ENCODE peak calls at places on chromosome 6, in four cellular contexts. C is nephron progenitor cell; Q is naive B cell; H is stimulated activated naive B cell treated with anti-CD40 and anti-IgM and Interleukin-4, amounts not matched to agents 10 μg/mL and 1 μg/mL and 100 μg/mL, for 72 hours. V is an unnamed sample.

GRCh38 chr6:7644394-7644793 is 54.4 kb downstream of the SNRNP48 start:
- DNase-seq in C (no peak), Q (no peak), H (no peak), V (no peak)

GRCh38 chr6:15207923-15208322 is 37.9 kb upstream of the JARID2 start:
- DNase-seq in C (no peak), Q (no peak), H (no peak), V (no peak)

GRCh38 chr6:11769244-11769643 is 9.4 kb downstream of the ADTRP start:
- DNase-seq in C (no peak), Q (no peak), H (no peak), V (no peak)

GRCh38 chr6:109695468-109695867 is 4.4 kb downstream of the FIG4 start:
- DNase-seq in C (no peak), Q (no peak), H (no peak), V (no peak)

GRCh38 chr6:27851440-27851839 is 60.8 kb downstream of the OR2B2 start:
- DNase-seq in C (no peak), Q (no peak), H (no peak), V (no peak)

GRCh38 chr6:52511572-52512151 is 65.2 kb downstream of the TRAM2 start:
- DNase-seq in C (no peak), Q (no peak), H (no peak), V (no peak)

GRCh38 chr6:136546321-136546720 is 3.9 kb downstream of the MAP7 start:
- DNase-seq in C (no peak), Q (no peak), H (no peak), V (no peak)

GRCh38 chr6:48765352-48765961 is 654.5 kb upstream of the PTCHD4 start:
- DNase-seq in C (peak), Q (no peak), H (no peak), V (no peak)

GRCh38 chr6:110447761-110448160 is 28.7 kb downstream of the SLC22A16 start:
- DNase-seq in C (no peak), Q (no peak), H (no peak), V (no peak)

GRCh38 chr6:28597217-28597835 is 71.6 kb downstream of the GPX5 start:
- DNase-seq in C (peak), Q (no peak), H (no peak), V (no peak)

GRCh38 chr6:3210024-3210610 is 17.3 kb downstream of the TUBB2B start:
- DNase-seq in C (no peak), Q (no peak), H (no peak), V (no peak)

GRCh38 chr6:161921602-161922400 is 647.9 kb upstream of the AGPAT4 start:
- DNase-seq in C (no peak), Q (no peak), H (no peak), V (no peak)

GRCh38 chr6:139407718-139408222 is 33.3 kb upstream of the CITED2 start:
- DNase-seq in C (no peak), Q (no peak), H (no peak), V (no peak)

GRCh38 chr6:158686791-158687381 is 37.0 kb downstream of the SYTL3 start:
- DNase-seq in C (no peak), Q (peak), H (peak), V (no peak)

GRCh38 chr6:44800171-44800671 is 412.7 kb downstream of the CDC5L start:
- DNase-seq in C (no peak), Q (no peak), H (no peak), V (no peak)

GRCh38 chr6:148972481-148972880 is 225.7 kb downstream of the UST start:
- DNase-seq in C (peak), Q (peak), H (peak), V (no peak)

GRCh38 chr6:41704028-41704427 is 31.4 kb downstream of the TFEB start:
- DNase-seq in C (no peak), Q (no peak), H (no peak), V (no peak)

GRCh38 chr6:5619249-5619648 is 357.9 kb downstream of the FARS2 start:
- DNase-seq in C (no peak), Q (peak), H (peak), V (peak)

GRCh38 chr6:148329568-148330299 is 12.9 kb upstream of the SASH1 start:
- DNase-seq in C (no peak), Q (no peak), H (no peak), V (no peak)

GRCh38 chr6:146123611-146124010 is 94.7 kb downstream of the GRM1 start:
- DNase-seq in C (no peak), Q (no peak), H (no peak), V (no peak)

GRCh38 chr6:151481752-151482151 is 12.1 kb upstream of the CCDC170 start:
- DNase-seq in C (no peak), Q (no peak), H (no peak), V (no peak)

GRCh38 chr6:19827903-19828302 is 9.3 kb upstream of the ID4 start:
- DNase-seq in C (no peak), Q (no peak), H (no peak), V (no peak)

GRCh38 chr6:161498359-161498758 is 224.5 kb upstream of the AGPAT4 start:
- DNase-seq in C (peak), Q (no peak), H (no peak), V (no peak)

GRCh38 chr6:30877419-30878262 is 6.7 kb upstream of the DDR1 start:
- DNase-seq in C (peak), Q (peak), H (peak), V (peak)

GRCh38 chr6:50936277-50936681 is 117.6 kb downstream of the TFAP2B start:
- DNase-seq in C (no peak), Q (no peak), H (no peak), V (no peak)

GRCh38 chr6:36962874-36963273 is 8.3 kb downstream of the PI16 start:
- DNase-seq in C (peak), Q (peak), H (peak), V (peak)

GRCh38 chr6:170082067-170082466 is 208.8 kb downstream of the DLL1 start:
- DNase-seq in C (no peak), Q (no peak), H (no peak), V (no peak)

V was measured in GM12864.